ENCODE peak calls at places on chromosomes 7 and 10, in seven cellular contexts. One of them, this sample, is unnamed.

GRCh38 chr7:29311314-29311713 is 116.7 kb downstream of the CHN2 start:
- DNase-seq in heart right ventricle: no peak
- DNase-seq in HCT116: no peak
- DNase-seq in adrenal gland: no peak
- DNase-seq in spleen: no peak
- DNase-seq in lower lobe of right lung: no peak
- DNase-seq in upper lobe of left lung: no peak
- DNase-seq in this sample: no peak

GRCh38 chr7:94403546-94403945 is 8.9 kb downstream of the COL1A2 start:
- DNase-seq in heart right ventricle: no peak
- DNase-seq in HCT116: no peak
- DNase-seq in adrenal gland: no peak
- DNase-seq in spleen: no peak
- DNase-seq in lower lobe of right lung: no peak
- DNase-seq in upper lobe of left lung: no peak
- DNase-seq in this sample: no peak

GRCh38 chr10:7192831-7193348 is 217.9 kb downstream of the SFMBT2 start:
- DNase-seq in heart right ventricle: no peak
- DNase-seq in HCT116: no peak
- DNase-seq in adrenal gland: no peak
- DNase-seq in spleen: no peak
- DNase-seq in lower lobe of right lung: no peak
- DNase-seq in upper lobe of left lung: no peak
- DNase-seq in this sample: no peak

GRCh38 chr10:60099998-60100747 is 193.8 kb upstream of the CCDC6 start:
- DNase-seq in heart right ventricle: no peak
- DNase-seq in HCT116: peak; percentile 39
- DNase-seq in adrenal gland: no peak
- DNase-seq in spleen: no peak
- DNase-seq in lower lobe of right lung: no peak
- DNase-seq in upper lobe of left lung: no peak
- DNase-seq in this sample: no peak

GRCh38 chr10:46037107-46037900 is 6.9 kb upstream of the NCOA4 start:
- DNase-seq in heart right ventricle: no peak
- DNase-seq in HCT116: no peak
- DNase-seq in adrenal gland: no peak
- DNase-seq in spleen: no peak
- DNase-seq in lower lobe of right lung: no peak
- DNase-seq in upper lobe of left lung: no peak
- DNase-seq in this sample: no peak

GRCh38 chr10:22429146-22429545 is 83.8 kb downstream of the SPAG6 start:
- DNase-seq in heart right ventricle: no peak
- DNase-seq in HCT116: no peak
- DNase-seq in adrenal gland: no peak
- DNase-seq in spleen: no peak
- DNase-seq in lower lobe of right lung: no peak
- DNase-seq in upper lobe of left lung: no peak
- DNase-seq in this sample: no peak

GRCh38 chr7:22985436-22985835 is 28.5 kb downstream of the HYCC1 start:
- DNase-seq in heart right ventricle: no peak
- DNase-seq in HCT116: no peak
- DNase-seq in adrenal gland: no peak
- DNase-seq in spleen: no peak
- DNase-seq in lower lobe of right lung: no peak
- DNase-seq in upper lobe of left lung: no peak
- DNase-seq in this sample: no peak

GRCh38 chr10:86364551-86365345 is 1.8 kb downstream of the GRID1 start:
- DNase-seq in heart right ventricle: no peak
- DNase-seq in HCT116: no peak
- DNase-seq in adrenal gland: no peak
- DNase-seq in spleen: peak; percentile 69
- DNase-seq in lower lobe of right lung: no peak
- DNase-seq in upper lobe of left lung: peak; percentile 71
- DNase-seq in this sample: no peak

GRCh38 chr7:136189506-136189998 is 212.4 kb upstream of the MTPN start:
- DNase-seq in heart right ventricle: no peak
- DNase-seq in HCT116: no peak
- DNase-seq in adrenal gland: no peak
- DNase-seq in spleen: no peak
- DNase-seq in lower lobe of right lung: no peak
- DNase-seq in upper lobe of left lung: no peak
- DNase-seq in this sample: no peak

GRCh38 chr7:31373337-31374289 is 33.1 kb upstream of the NEUROD6 start:
- DNase-seq in heart right ventricle: no peak
- DNase-seq in HCT116: peak; percentile 51
- DNase-seq in adrenal gland: peak; percentile 50
- DNase-seq in spleen: no peak
- DNase-seq in lower lobe of right lung: no peak
- DNase-seq in upper lobe of left lung: peak; percentile 36
- DNase-seq in this sample: peak; percentile 20

GRCh38 chr10:75853085-75853484 is 421.7 kb downstream of the LRMDA start:
- DNase-seq in heart right ventricle: no peak
- DNase-seq in HCT116: no peak
- DNase-seq in adrenal gland: no peak
- DNase-seq in spleen: no peak
- DNase-seq in lower lobe of right lung: no peak
- DNase-seq in upper lobe of left lung: no peak
- DNase-seq in this sample: no peak

GRCh38 chr10:131803863-131804425 is 96.9 kb upstream of the PPP2R2D start:
- DNase-seq in heart right ventricle: no peak
- DNase-seq in HCT116: no peak
- DNase-seq in adrenal gland: no peak
- DNase-seq in spleen: no peak
- DNase-seq in lower lobe of right lung: no peak
- DNase-seq in upper lobe of left lung: no peak
- DNase-seq in this sample: no peak

GRCh38 chr7:18693401-18693800 is 197.9 kb downstream of the HDAC9 start:
- DNase-seq in heart right ventricle: no peak
- DNase-seq in HCT116: peak; percentile 16
- DNase-seq in adrenal gland: peak; percentile 28
- DNase-seq in spleen: no peak
- DNase-seq in lower lobe of right lung: no peak
- DNase-seq in upper lobe of left lung: no peak
- DNase-seq in this sample: peak; percentile 32

GRCh38 chr7:131773413-131773812 is 217.0 kb upstream of the PODXL start:
- DNase-seq in heart right ventricle: no peak
- DNase-seq in HCT116: no peak
- DNase-seq in adrenal gland: no peak
- DNase-seq in spleen: no peak
- DNase-seq in lower lobe of right lung: no peak
- DNase-seq in upper lobe of left lung: no peak
- DNase-seq in this sample: no peak

GRCh38 chr10:47296111-47296894 is 3.7 kb upstream of the GDF10 start:
- DNase-seq in heart right ventricle: no peak
- DNase-seq in HCT116: no peak
- DNase-seq in adrenal gland: no peak
- DNase-seq in spleen: no peak
- DNase-seq in lower lobe of right lung: no peak
- DNase-seq in upper lobe of left lung: no peak
- DNase-seq in this sample: no peak

GRCh38 chr10:43336641-43337318 is 34.7 kb upstream of the FXYD4 start:
- DNase-seq in heart right ventricle: no peak
- DNase-seq in HCT116: no peak
- DNase-seq in adrenal gland: no peak
- DNase-seq in spleen: no peak
- DNase-seq in lower lobe of right lung: no peak
- DNase-seq in upper lobe of left lung: no peak
- DNase-seq in this sample: no peak

GRCh38 chr10:124724279-124725027 is 19.7 kb downstream of the FAM53B start:
- DNase-seq in heart right ventricle: no peak
- DNase-seq in HCT116: no peak
- DNase-seq in adrenal gland: peak; percentile 27
- DNase-seq in spleen: peak; percentile 79
- DNase-seq in lower lobe of right lung: no peak
- DNase-seq in upper lobe of left lung: no peak
- DNase-seq in this sample: no peak

GRCh38 chr10:89553064-89553734 is 17.8 kb upstream of the SLC16A12 start:
- DNase-seq in heart right ventricle: no peak
- DNase-seq in HCT116: peak; percentile 82
- DNase-seq in adrenal gland: no peak
- DNase-seq in spleen: no peak
- DNase-seq in lower lobe of right lung: no peak
- DNase-seq in upper lobe of left lung: no peak
- DNase-seq in this sample: no peak

GRCh38 chr7:74337926-74338325 is 48.7 kb downstream of the CLIP2 start:
- DNase-seq in heart right ventricle: no peak
- DNase-seq in HCT116: no peak
- DNase-seq in adrenal gland: no peak
- DNase-seq in spleen: no peak
- DNase-seq in lower lobe of right lung: no peak
- DNase-seq in upper lobe of left lung: no peak
- DNase-seq in this sample: no peak

GRCh38 chr10:101135151-101136006 is 4.3 kb downstream of the TLX1 start:
- DNase-seq in heart right ventricle: no peak
- DNase-seq in HCT116: no peak
- DNase-seq in adrenal gland: no peak
- DNase-seq in spleen: no peak
- DNase-seq in lower lobe of right lung: no peak
- DNase-seq in upper lobe of left lung: peak; percentile 87
- DNase-seq in this sample: no peak

GRCh38 chr10:110544958-110545537 is 22.4 kb upstream of the SMC3 start:
- DNase-seq in heart right ventricle: no peak
- DNase-seq in HCT116: no peak
- DNase-seq in adrenal gland: no peak
- DNase-seq in spleen: no peak
- DNase-seq in lower lobe of right lung: no peak
- DNase-seq in upper lobe of left lung: no peak
- DNase-seq in this sample: no peak

GRCh38 chr7:13017325-13017853 is 330.0 kb downstream of the ARL4A start:
- DNase-seq in heart right ventricle: no peak
- DNase-seq in HCT116: peak; percentile 96
- DNase-seq in adrenal gland: no peak
- DNase-seq in spleen: no peak
- DNase-seq in lower lobe of right lung: no peak
- DNase-seq in upper lobe of left lung: no peak
- DNase-seq in this sample: peak; percentile 37

DNA sequence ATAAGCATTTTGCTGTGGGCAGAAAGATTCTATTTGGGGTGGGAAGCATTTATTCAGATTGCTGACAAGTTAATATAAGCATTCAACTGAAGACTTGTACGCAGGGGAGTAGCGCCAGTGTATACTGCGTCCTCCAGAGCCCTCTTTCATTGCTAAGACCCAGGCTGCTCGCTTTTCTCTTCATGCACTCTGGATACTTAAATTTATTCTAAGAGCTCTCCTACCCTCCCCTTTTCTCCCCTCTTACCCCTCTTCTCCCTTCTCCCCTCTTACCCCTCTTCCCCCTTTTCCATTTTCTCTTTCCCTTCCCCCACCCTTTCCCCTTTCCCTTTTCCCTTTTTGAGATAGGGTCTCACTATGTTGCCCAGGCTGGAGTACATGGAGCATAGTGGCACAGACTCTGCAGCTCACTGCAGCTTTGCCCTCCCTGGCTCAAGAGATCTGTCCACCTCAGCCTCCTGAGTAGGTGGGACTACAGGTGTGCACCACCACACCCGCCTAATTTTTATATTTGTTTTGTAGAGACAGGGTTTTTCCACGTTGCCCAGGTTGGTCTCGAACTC is 125.8 kb downstream of the CDK14 start:
- DNase-seq in heart right ventricle: no peak
- DNase-seq in HCT116: no peak
- DNase-seq in adrenal gland: no peak
- DNase-seq in spleen: no peak
- DNase-seq in lower lobe of right lung: no peak
- DNase-seq in upper lobe of left lung: no peak
- DNase-seq in this sample: no peak
- H3K4me3 ChIP-seq in heart right ventricle: no peak overlapping the region
- H3K4me3 ChIP-seq in HCT116: no peak overlapping the region
- H3K4me3 ChIP-seq in adrenal gland: no peak overlapping the region
- H3K4me3 ChIP-seq in spleen: no peak overlapping the region
- H3K4me3 ChIP-seq in lower lobe of right lung: no peak overlapping the region
- H3K4me3 ChIP-seq in upper lobe of left lung: no peak overlapping the region
- H3K4me3 ChIP-seq in this sample: no peak overlapping the region

GRCh38 chr7:100353685-100354330 is 4.1 kb upstream of the PILRB start:
- DNase-seq in heart right ventricle: no peak
- DNase-seq in HCT116: no peak
- DNase-seq in adrenal gland: no peak
- DNase-seq in spleen: no peak
- DNase-seq in lower lobe of right lung: no peak
- DNase-seq in upper lobe of left lung: no peak
- DNase-seq in this sample: no peak
- H3K36me3 ChIP-seq in heart right ventricle: no peaks in the 10 kb centered on the region
- H3K36me3 ChIP-seq in HCT116: peaks cover 52% of the 10 kb centered on the region
- H3K36me3 ChIP-seq in adrenal gland: peaks cover 94% of the 10 kb centered on the region
- H3K36me3 ChIP-seq in spleen: peaks cover 100% of the 10 kb centered on the region
- H3K36me3 ChIP-seq in lower lobe of right lung: peaks cover 95% of the 10 kb centered on the region
- H3K36me3 ChIP-seq in upper lobe of left lung: peaks cover 79% of the 10 kb centered on the region
- H3K36me3 ChIP-seq in this sample: peaks cover 6% of the 10 kb centered on the region

GRCh38 chr7:155602750-155603149 is 41.7 kb upstream of the RBM33 start:
- DNase-seq in heart right ventricle: no peak
- DNase-seq in HCT116: no peak
- DNase-seq in adrenal gland: no peak
- DNase-seq in spleen: peak; percentile 62
- DNase-seq in lower lobe of right lung: no peak
- DNase-seq in upper lobe of left lung: no peak
- DNase-seq in this sample: no peak

GRCh38 chr7:155603190-155603857 is 41.1 kb upstream of the RBM33 start:
- DNase-seq in heart right ventricle: no peak
- DNase-seq in HCT116: no peak
- DNase-seq in adrenal gland: no peak
- DNase-seq in spleen: peak; percentile 58
- DNase-seq in lower lobe of right lung: no peak
- DNase-seq in upper lobe of left lung: no peak
- DNase-seq in this sample: no peak

GRCh38 chr7:155604504-155604997 is 39.9 kb upstream of the RBM33 start:
- DNase-seq in heart right ventricle: no peak
- DNase-seq in HCT116: no peak
- DNase-seq in adrenal gland: no peak
- DNase-seq in spleen: no peak
- DNase-seq in lower lobe of right lung: no peak
- DNase-seq in upper lobe of left lung: no peak
- DNase-seq in this sample: no peak

GRCh38 chr7:155602156-155602555 is 42.3 kb upstream of the RBM33 start:
- DNase-seq in heart right ventricle: no peak
- DNase-seq in HCT116: no peak
- DNase-seq in adrenal gland: no peak
- DNase-seq in spleen: no peak
- DNase-seq in lower lobe of right lung: no peak
- DNase-seq in upper lobe of left lung: peak; percentile 59
- DNase-seq in this sample: no peak

GRCh38 chr7:155603858-155604503 is 40.5 kb upstream of the RBM33 start:
- DNase-seq in heart right ventricle: no peak
- DNase-seq in HCT116: no peak
- DNase-seq in adrenal gland: no peak
- DNase-seq in spleen: peak; percentile 51
- DNase-seq in lower lobe of right lung: no peak
- DNase-seq in upper lobe of left lung: no peak
- DNase-seq in this sample: no peak
- H3K9me3 ChIP-seq in heart right ventricle: no peaks in the 10 kb centered on the region
- H3K9me3 ChIP-seq in HCT116: no peaks in the 10 kb centered on the region
- H3K9me3 ChIP-seq in adrenal gland: no peaks in the 10 kb centered on the region
- H3K9me3 ChIP-seq in spleen: no peaks in the 10 kb centered on the region
- H3K9me3 ChIP-seq in lower lobe of right lung: no peaks in the 10 kb centered on the region
- H3K9me3 ChIP-seq in upper lobe of left lung: no peaks in the 10 kb centered on the region
- H3K9me3 ChIP-seq in this sample: no peaks in the 10 kb centered on the region

DNA sequence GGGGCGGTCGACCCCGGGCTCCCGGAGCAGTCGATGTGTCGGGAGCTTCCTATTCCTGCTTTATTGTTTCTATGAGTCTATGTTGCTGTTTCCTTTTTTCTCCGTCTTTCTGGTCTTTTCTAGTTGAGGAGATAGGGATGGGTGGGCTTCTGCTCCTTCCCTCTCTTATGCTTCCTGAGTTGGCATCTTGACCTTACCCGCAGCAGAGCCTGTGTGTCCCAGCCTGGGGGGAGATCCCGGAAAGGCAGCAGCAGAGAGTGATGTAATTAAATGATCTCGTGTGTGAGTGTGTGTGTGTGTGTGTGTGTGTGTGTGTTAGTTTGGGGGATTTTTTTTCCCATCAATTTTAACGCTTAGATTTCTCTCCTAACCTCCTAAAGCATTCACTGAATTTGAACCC is 501 bp upstream of the SORCS1 start:
- DNase-seq in heart right ventricle: no peak
- DNase-seq in HCT116: no peak
- DNase-seq in adrenal gland: no peak
- DNase-seq in spleen: no peak
- DNase-seq in lower lobe of right lung: no peak
- DNase-seq in upper lobe of left lung: no peak
- DNase-seq in this sample: no peak
- H3K4me3 ChIP-seq in heart right ventricle: peak overlapping the region; percentile 26
- H3K4me3 ChIP-seq in HCT116: no peak overlapping the region
- H3K4me3 ChIP-seq in adrenal gland: peak overlapping the region; percentile 50
- H3K4me3 ChIP-seq in spleen: no peak overlapping the region
- H3K4me3 ChIP-seq in lower lobe of right lung: no peak overlapping the region
- H3K4me3 ChIP-seq in upper lobe of left lung: peak overlapping the region; percentile 37
- H3K4me3 ChIP-seq in this sample: no peak overlapping the region